ENCODE peak calls at places on chromosome 6, in nine cellular contexts. One of them, this sample, is unnamed.

GRCh38 chr6:13615802-13616140 is 636 bp downstream of the NOL7 start:
- DNase-seq in astrocyte of the spinal cord: no peak
- DNase-seq in brain microvascular endothelial cell: peak; percentile 38
- DNase-seq in omental fat pad: no peak
- DNase-seq in Right ventricle myocardium superior: peak; percentile 76
- DNase-seq in NCI-H1436: peak; percentile 33
- DNase-seq in ureter: peak; percentile 52
- DNase-seq in OCI-M1: peak; percentile 77
- DNase-seq in frontal cortex: peak; percentile 40
- DNase-seq in this sample: peak; percentile 62

GRCh38 chr6:93684339-93684738 is 265.0 kb upstream of the EPHA7 start:
- DNase-seq in astrocyte of the spinal cord: no peak
- DNase-seq in ureter: no peak
- DNase-seq in frontal cortex: no peak
- DNase-seq in Right ventricle myocardium superior: no peak
- DNase-seq in omental fat pad: no peak
- DNase-seq in NCI-H1436: no peak
- DNase-seq in brain microvascular endothelial cell: no peak
- DNase-seq in OCI-M1: no peak
- DNase-seq in this sample: no peak

GRCh38 chr6:159108438-159108985 is 60.7 kb upstream of the FNDC1 start:
- DNase-seq in astrocyte of the spinal cord: no peak
- DNase-seq in OCI-M1: no peak
- DNase-seq in NCI-H1436: no peak
- DNase-seq in omental fat pad: no peak
- DNase-seq in ureter: no peak
- DNase-seq in Right ventricle myocardium superior: no peak
- DNase-seq in frontal cortex: no peak
- DNase-seq in brain microvascular endothelial cell: no peak
- DNase-seq in this sample: no peak

GRCh38 chr6:121260651-121261102 is 73.6 kb downstream of the TBC1D32 start:
- DNase-seq in NCI-H1436: no peak
- DNase-seq in ureter: no peak
- DNase-seq in frontal cortex: no peak
- DNase-seq in brain microvascular endothelial cell: peak; percentile 63
- DNase-seq in OCI-M1: no peak
- DNase-seq in Right ventricle myocardium superior: peak; percentile 60
- DNase-seq in astrocyte of the spinal cord: peak; percentile 56
- DNase-seq in omental fat pad: no peak
- DNase-seq in this sample: peak; percentile 25

GRCh38 chr6:166580076-166581050 is 6.1 kb downstream of the RAMACL start:
- DNase-seq in NCI-H1436: no peak
- DNase-seq in Right ventricle myocardium superior: no peak
- DNase-seq in omental fat pad: no peak
- DNase-seq in brain microvascular endothelial cell: no peak
- DNase-seq in ureter: no peak
- DNase-seq in astrocyte of the spinal cord: peak; percentile 46
- DNase-seq in OCI-M1: no peak
- DNase-seq in frontal cortex: no peak
- DNase-seq in this sample: no peak

GRCh38 chr6:32977272-32977952 is 9.0 kb downstream of the BRD2 start:
- DNase-seq in omental fat pad: no peak
- DNase-seq in brain microvascular endothelial cell: no peak
- DNase-seq in OCI-M1: no peak
- DNase-seq in astrocyte of the spinal cord: no peak
- DNase-seq in NCI-H1436: no peak
- DNase-seq in Right ventricle myocardium superior: no peak
- DNase-seq in frontal cortex: no peak
- DNase-seq in ureter: no peak
- DNase-seq in this sample: no peak

GRCh38 chr6:11341867-11342266 is 109.4 kb upstream of the NEDD9 start:
- DNase-seq in frontal cortex: no peak
- DNase-seq in brain microvascular endothelial cell: no peak
- DNase-seq in Right ventricle myocardium superior: no peak
- DNase-seq in omental fat pad: no peak
- DNase-seq in NCI-H1436: no peak
- DNase-seq in ureter: no peak
- DNase-seq in astrocyte of the spinal cord: no peak
- DNase-seq in OCI-M1: peak; percentile 28
- DNase-seq in this sample: peak; percentile 59

GRCh38 chr6:113994934-113995342 is 24.0 kb upstream of the HDAC2 start:
- DNase-seq in OCI-M1: peak; percentile 93
- DNase-seq in NCI-H1436: peak; percentile 49
- DNase-seq in frontal cortex: peak; percentile 43
- DNase-seq in astrocyte of the spinal cord: peak; percentile 92
- DNase-seq in Right ventricle myocardium superior: no peak
- DNase-seq in brain microvascular endothelial cell: peak; percentile 96
- DNase-seq in omental fat pad: no peak
- DNase-seq in ureter: peak; percentile 54
- DNase-seq in this sample: peak; percentile 96

GRCh38 chr6:152416652-152417051 is 220.5 kb downstream of the SYNE1 start:
- DNase-seq in frontal cortex: no peak
- DNase-seq in brain microvascular endothelial cell: no peak
- DNase-seq in Right ventricle myocardium superior: no peak
- DNase-seq in ureter: no peak
- DNase-seq in omental fat pad: no peak
- DNase-seq in OCI-M1: no peak
- DNase-seq in NCI-H1436: no peak
- DNase-seq in astrocyte of the spinal cord: no peak
- DNase-seq in this sample: no peak

GRCh38 chr6:10559492-10560150 is 38.5 kb downstream of the GCNT2 start:
- DNase-seq in NCI-H1436: no peak
- DNase-seq in ureter: no peak
- DNase-seq in omental fat pad: no peak
- DNase-seq in OCI-M1: no peak
- DNase-seq in brain microvascular endothelial cell: no peak
- DNase-seq in frontal cortex: no peak
- DNase-seq in Right ventricle myocardium superior: no peak
- DNase-seq in astrocyte of the spinal cord: no peak
- DNase-seq in this sample: no peak

GRCh38 chr6:126180585-126180984 is 159.3 kb upstream of the CENPW start:
- DNase-seq in Right ventricle myocardium superior: no peak
- DNase-seq in brain microvascular endothelial cell: peak; percentile 93
- DNase-seq in astrocyte of the spinal cord: peak; percentile 92
- DNase-seq in NCI-H1436: no peak
- DNase-seq in frontal cortex: no peak
- DNase-seq in ureter: no peak
- DNase-seq in omental fat pad: no peak
- DNase-seq in OCI-M1: peak; percentile 79
- DNase-seq in this sample: peak; percentile 98

GRCh38 chr6:44505751-44506150 is 118.2 kb downstream of the CDC5L start:
- DNase-seq in frontal cortex: no peak
- DNase-seq in OCI-M1: no peak
- DNase-seq in brain microvascular endothelial cell: no peak
- DNase-seq in NCI-H1436: no peak
- DNase-seq in Right ventricle myocardium superior: no peak
- DNase-seq in omental fat pad: no peak
- DNase-seq in ureter: no peak
- DNase-seq in astrocyte of the spinal cord: no peak
- DNase-seq in this sample: no peak

GRCh38 chr6:95071464-95071863 is 505.9 kb upstream of the MANEA start:
- DNase-seq in astrocyte of the spinal cord: no peak
- DNase-seq in OCI-M1: no peak
- DNase-seq in ureter: no peak
- DNase-seq in omental fat pad: no peak
- DNase-seq in brain microvascular endothelial cell: no peak
- DNase-seq in Right ventricle myocardium superior: no peak
- DNase-seq in NCI-H1436: no peak
- DNase-seq in frontal cortex: no peak
- DNase-seq in this sample: no peak

GRCh38 chr6:56040875-56041274 is 165.5 kb upstream of the BMP5 start:
- DNase-seq in frontal cortex: no peak
- DNase-seq in Right ventricle myocardium superior: no peak
- DNase-seq in brain microvascular endothelial cell: peak; percentile 22
- DNase-seq in NCI-H1436: no peak
- DNase-seq in astrocyte of the spinal cord: peak; percentile 52
- DNase-seq in omental fat pad: no peak
- DNase-seq in ureter: no peak
- DNase-seq in OCI-M1: no peak
- DNase-seq in this sample: no peak

GRCh38 chr6:26175428-26176181 is 88.4 kb downstream of the HFE start:
- DNase-seq in NCI-H1436: no peak
- DNase-seq in omental fat pad: no peak
- DNase-seq in astrocyte of the spinal cord: peak; percentile 77
- DNase-seq in frontal cortex: no peak
- DNase-seq in Right ventricle myocardium superior: no peak
- DNase-seq in ureter: peak; percentile 45
- DNase-seq in brain microvascular endothelial cell: peak; percentile 56
- DNase-seq in OCI-M1: peak; percentile 89
- DNase-seq in this sample: peak; percentile 84

GRCh38 chr6:54719633-54720032 is 126.9 kb upstream of the FAM83B start:
- DNase-seq in frontal cortex: no peak
- DNase-seq in Right ventricle myocardium superior: no peak
- DNase-seq in ureter: no peak
- DNase-seq in omental fat pad: no peak
- DNase-seq in astrocyte of the spinal cord: no peak
- DNase-seq in OCI-M1: no peak
- DNase-seq in NCI-H1436: peak; percentile 30
- DNase-seq in brain microvascular endothelial cell: no peak
- DNase-seq in this sample: no peak

GRCh38 chr6:78910611-78911134 is 43.3 kb downstream of the IRAK1BP1 start:
- DNase-seq in frontal cortex: peak; percentile 42
- DNase-seq in ureter: no peak
- DNase-seq in astrocyte of the spinal cord: no peak
- DNase-seq in brain microvascular endothelial cell: no peak
- DNase-seq in OCI-M1: no peak
- DNase-seq in omental fat pad: no peak
- DNase-seq in Right ventricle myocardium superior: peak; percentile 49
- DNase-seq in NCI-H1436: no peak
- DNase-seq in this sample: no peak

GRCh38 chr6:148835920-148836441 is 89.2 kb downstream of the UST start:
- DNase-seq in NCI-H1436: no peak
- DNase-seq in frontal cortex: no peak
- DNase-seq in omental fat pad: no peak
- DNase-seq in OCI-M1: no peak
- DNase-seq in astrocyte of the spinal cord: peak; percentile 75
- DNase-seq in brain microvascular endothelial cell: peak; percentile 27
- DNase-seq in ureter: no peak
- DNase-seq in Right ventricle myocardium superior: no peak
- DNase-seq in this sample: peak; percentile 86

GRCh38 chr6:94045473-94045872 is 626.1 kb upstream of the EPHA7 start:
- DNase-seq in frontal cortex: no peak
- DNase-seq in brain microvascular endothelial cell: no peak
- DNase-seq in NCI-H1436: no peak
- DNase-seq in omental fat pad: no peak
- DNase-seq in Right ventricle myocardium superior: no peak
- DNase-seq in astrocyte of the spinal cord: no peak
- DNase-seq in ureter: no peak
- DNase-seq in OCI-M1: peak; percentile 31
- DNase-seq in this sample: no peak

GRCh38 chr6:116352515-116353471 is 18.0 kb upstream of the DSE start:
- DNase-seq in NCI-H1436: no peak
- DNase-seq in Right ventricle myocardium superior: no peak
- DNase-seq in astrocyte of the spinal cord: peak; percentile 45
- DNase-seq in ureter: no peak
- DNase-seq in OCI-M1: peak; percentile 30
- DNase-seq in omental fat pad: no peak
- DNase-seq in frontal cortex: no peak
- DNase-seq in brain microvascular endothelial cell: no peak
- DNase-seq in this sample: peak; percentile 57

GRCh38 chr6:149087898-149088297 is 229.6 kb upstream of the TAB2 start:
- DNase-seq in brain microvascular endothelial cell: no peak
- DNase-seq in astrocyte of the spinal cord: no peak
- DNase-seq in OCI-M1: no peak
- DNase-seq in Right ventricle myocardium superior: no peak
- DNase-seq in frontal cortex: no peak
- DNase-seq in omental fat pad: no peak
- DNase-seq in NCI-H1436: no peak
- DNase-seq in ureter: no peak
- DNase-seq in this sample: no peak

GRCh38 chr6:31070711-31071197 is 41.6 kb downstream of the C6orf15 start:
- DNase-seq in Right ventricle myocardium superior: peak; percentile 55
- DNase-seq in frontal cortex: peak; percentile 49
- DNase-seq in ureter: peak; percentile 60
- DNase-seq in OCI-M1: peak; percentile 56
- DNase-seq in NCI-H1436: no peak
- DNase-seq in brain microvascular endothelial cell: peak; percentile 78
- DNase-seq in omental fat pad: no peak
- DNase-seq in astrocyte of the spinal cord: peak; percentile 79
- DNase-seq in this sample: peak; percentile 88

GRCh38 chr6:144064831-144065668 is 30.3 kb downstream of the SF3B5 start:
- DNase-seq in brain microvascular endothelial cell: no peak
- DNase-seq in ureter: no peak
- DNase-seq in OCI-M1: no peak
- DNase-seq in astrocyte of the spinal cord: no peak
- DNase-seq in Right ventricle myocardium superior: no peak
- DNase-seq in NCI-H1436: no peak
- DNase-seq in frontal cortex: no peak
- DNase-seq in omental fat pad: no peak
- DNase-seq in this sample: no peak

GRCh38 chr6:19013011-19013410 is 625.9 kb downstream of the RNF144B start:
- DNase-seq in NCI-H1436: no peak
- DNase-seq in omental fat pad: no peak
- DNase-seq in frontal cortex: no peak
- DNase-seq in astrocyte of the spinal cord: peak; percentile 5
- DNase-seq in Right ventricle myocardium superior: no peak
- DNase-seq in OCI-M1: no peak
- DNase-seq in brain microvascular endothelial cell: peak; percentile 68
- DNase-seq in ureter: no peak
- DNase-seq in this sample: no peak

GRCh38 chr6:154060076-154060475 is 21.0 kb downstream of the OPRM1 start:
- DNase-seq in NCI-H1436: no peak
- DNase-seq in astrocyte of the spinal cord: no peak
- DNase-seq in brain microvascular endothelial cell: no peak
- DNase-seq in Right ventricle myocardium superior: no peak
- DNase-seq in omental fat pad: no peak
- DNase-seq in ureter: no peak
- DNase-seq in OCI-M1: no peak
- DNase-seq in frontal cortex: no peak
- DNase-seq in this sample: no peak

GRCh38 chr6:157229733-157230132 is 93.6 kb downstream of the TMEM242 start:
- DNase-seq in ureter: no peak
- DNase-seq in omental fat pad: no peak
- DNase-seq in astrocyte of the spinal cord: no peak
- DNase-seq in brain microvascular endothelial cell: no peak
- DNase-seq in OCI-M1: no peak
- DNase-seq in Right ventricle myocardium superior: no peak
- DNase-seq in NCI-H1436: peak; percentile 95
- DNase-seq in frontal cortex: no peak
- DNase-seq in this sample: no peak

GRCh38 chr6:105692630-105693212 is 289.8 kb upstream of the PREP start:
- DNase-seq in astrocyte of the spinal cord: no peak
- DNase-seq in OCI-M1: peak; percentile 78
- DNase-seq in brain microvascular endothelial cell: no peak
- DNase-seq in Right ventricle myocardium superior: no peak
- DNase-seq in omental fat pad: no peak
- DNase-seq in frontal cortex: no peak
- DNase-seq in NCI-H1436: peak; percentile 66
- DNase-seq in ureter: no peak
- DNase-seq in this sample: no peak

This sample was measured in M059J.